ENCODE peak calls at places on chromosomes 2 and 18, in seven cellular contexts. B is activated effector memory CD4-positive, alpha-beta T cell treated with anti-CD3 and anti-CD28 coated beads, Interleukin-2, amount 50 U/mL, for 16 hours; L is germinal center; I is fibroblast of lung; D is A549; T is MV-4-11; H is activated T-helper 1 cell treated with anti-CD3 and anti-CD28 coated beads, Interleukin-12 subunit alpha, Interleukin-12 subunit beta, Interleukin-2, Interleukin-4 antibody, amounts not matched to agents 30 ng/mL and 10 ng/mL and 1 ng/mL, durations not matched to agents 14 hours and 24 hours and 36 hours. S is an unnamed sample.

GRCh38 chr2:64063454-64063853 is 44.2 kb upstream of the VPS54 start:
- DNase-seq in B (no peak), L (peak), I (no peak), D (no peak), T (no peak), H (no peak), S (no peak)

GRCh38 chr18:2337552-2338141 is 233.7 kb downstream of the METTL4 start:
- DNase-seq in B (peak), L (peak), I (no peak), D (peak), T (no peak), H (peak), S (no peak)

GRCh38 chr18:46281185-46282176 is 177.3 kb downstream of the HAUS1 start:
- DNase-seq in B (peak), L (peak), I (peak), D (peak), T (peak), H (peak), S (peak)

GRCh38 chr2:138814123-138814883 is 34.1 kb upstream of the NXPH2 start:
- DNase-seq in B (no peak), L (no peak), I (no peak), D (peak), T (peak), H (no peak), S (no peak)

GRCh38 chr18:75896865-75897264 is 469.4 kb upstream of the SMIM21 start:
- DNase-seq in B (no peak), L (no peak), I (peak), D (peak), T (no peak), H (no peak), S (no peak)

GRCh38 chr2:64581018-64581417 is 56.9 kb downstream of the AFTPH start:
- DNase-seq in B (no peak), L (no peak), I (no peak), D (no peak), T (no peak), H (no peak), S (no peak)

GRCh38 chr18:63882333-63883141 is 5.0 kb upstream of the SERPINB2 start:
- DNase-seq in B (no peak), L (no peak), I (peak), D (peak), T (no peak), H (no peak), S (peak)

GRCh38 chr2:101858910-101859309 is 132.8 kb upstream of the IL1R2 start:
- DNase-seq in B (no peak), L (no peak), I (no peak), D (no peak), T (no peak), H (no peak), S (no peak)

GRCh38 chr18:54684786-54685185 is 93.7 kb downstream of the DYNAP start:
- DNase-seq in B (no peak), L (no peak), I (peak), D (no peak), T (no peak), H (no peak), S (no peak)

GRCh38 chr18:48541026-48541746 is 2.4 kb downstream of the CTIF start:
- DNase-seq in B (peak), L (peak), I (peak), D (peak), T (peak), H (no peak), S (peak)

GRCh38 chr2:82837588-82838304 is 1621.3 kb downstream of the SUCLG1 start:
- DNase-seq in B (no peak), L (no peak), I (peak), D (peak), T (peak), H (no peak), S (peak)

GRCh38 chr2:2800697-2801096 is 469.6 kb upstream of the MYT1L start:
- DNase-seq in B (peak), L (no peak), I (no peak), D (no peak), T (no peak), H (no peak), S (no peak)

GRCh38 chr18:70280007-70280925 is 8.6 kb upstream of the SOCS6 start:
- DNase-seq in B (no peak), L (no peak), I (peak), D (peak), T (no peak), H (no peak), S (peak)

GRCh38 chr2:71891719-71892118 is 255.9 kb downstream of the CYP26B1 start:
- DNase-seq in B (peak), L (no peak), I (no peak), D (no peak), T (no peak), H (no peak), S (no peak)

GRCh38 chr18:23547806-23548205 is 38.5 kb downstream of the NPC1 start:
- DNase-seq in B (no peak), L (no peak), I (peak), D (peak), T (peak), H (no peak), S (no peak)

GRCh38 chr2:146128216-146128615 is 1608.3 kb upstream of the ZEB2 start:
- DNase-seq in B (no peak), L (no peak), I (no peak), D (no peak), T (no peak), H (no peak), S (no peak)

GRCh38 chr2:182167882-182168281 is 182.2 kb downstream of the PPP1R1C start:
- DNase-seq in B (no peak), L (no peak), I (no peak), D (no peak), T (no peak), H (no peak), S (no peak)

GRCh38 chr2:70921839-70922590 is 13.7 kb upstream of the ATP6V1B1 start:
- DNase-seq in B (peak), L (no peak), I (peak), D (no peak), T (no peak), H (no peak), S (no peak)

GRCh38 chr2:120341977-120342376 is 4.0 kb upstream of the INHBB start:
- DNase-seq in B (no peak), L (no peak), I (no peak), D (no peak), T (peak), H (no peak), S (no peak)

GRCh38 chr2:65198737-65199136 is 28.9 kb upstream of the ACTR2 start:
- DNase-seq in B (no peak), L (no peak), I (peak), D (no peak), T (no peak), H (no peak), S (no peak)